ENCODE peak calls at places on chromosomes 12 and 14, in five cellular contexts. S is posterior cingulate gyrus; F is hippocampal formation; Q is stimulated activated CD8-positive, alpha-beta memory T cell treated with anti-CD3 and anti-CD28 coated beads, Interleukin-2, amount 100 ng/mL, for 48 hours; T is LoVo. V is an unnamed sample.

GRCh38 chr14:29536886-29537511 is 390.6 kb downstream of the PRKD1 start:
- DNase-seq in S (no peak), F (peak), Q (no peak), T (no peak), V (no peak)

GRCh38 chr12:56042430-56043203 is 899 bp downstream of the RPS26 start:
- DNase-seq in S (no peak), F (no peak), Q (no peak), T (no peak), V (no peak)

GRCh38 chr12:104741497-104742367 is 216.4 kb downstream of the SLC41A2 start:
- DNase-seq in S (no peak), F (no peak), Q (no peak), T (no peak), V (no peak)

GRCh38 chr14:34081576-34082136 is 130.8 kb upstream of the EGLN3 start:
- DNase-seq in S (no peak), F (no peak), Q (no peak), T (peak), V (no peak)

GRCh38 chr12:103929051-103929908 is 930 bp upstream of the HSP90B1 start:
- DNase-seq in S (peak), F (peak), Q (peak), T (peak), V (peak)

GRCh38 chr14:52873694-52874093 is 77.2 kb downstream of the FERMT2 start:
- DNase-seq in S (no peak), F (no peak), Q (no peak), T (no peak), V (no peak)

GRCh38 chr12:68641138-68641537 is 30.4 kb downstream of the RAP1B start:
- DNase-seq in S (no peak), F (no peak), Q (no peak), T (no peak), V (no peak)

GRCh38 chr12:130737731-130738130 is 21.6 kb upstream of the RIMBP2 start:
- DNase-seq in S (no peak), F (no peak), Q (no peak), T (no peak), V (no peak)

GRCh38 chr14:104746951-104747481 is 5.9 kb upstream of the SIVA1 start:
- DNase-seq in S (no peak), F (peak), Q (no peak), T (no peak), V (no peak)

GRCh38 chr14:85532570-85532969 is 2.6 kb downstream of the FLRT2 start:
- DNase-seq in S (no peak), F (no peak), Q (no peak), T (no peak), V (no peak)

GRCh38 chr12:8544295-8544694 is 3.6 kb upstream of the CLEC4E start:
- DNase-seq in S (peak), F (peak), Q (peak), T (peak), V (peak)

GRCh38 chr14:106346534-106347290 is 820.3 kb downstream of the TMEM121 start:
- DNase-seq in S (no peak), F (no peak), Q (no peak), T (no peak), V (no peak)

GRCh38 chr14:85252011-85252410 is 277.9 kb upstream of the FLRT2 start:
- DNase-seq in S (no peak), F (no peak), Q (no peak), T (no peak), V (no peak)